ENCODE peak calls at places on chromosomes 4 and X, in nine cellular contexts. P is HepG2; U is psoas muscle; C is body of pancreas; W is CD8-positive, alpha-beta T cell; N is breast epithelium; B is fibroblast of lung; S is stomach; R is ovary. F is an unnamed sample.

GRCh38 chrX:49915352-49916222 is 6.8 kb upstream of the CLCN5 start:
- DNase-seq in S (peak; percentile 50), C (peak; percentile 60), N (no peak), P (peak; percentile 33), U (no peak), B (peak; percentile 35), W (peak; percentile 5), R (peak; percentile 35), F (no peak)

GRCh38 chr4:37671072-37671471 is 15.1 kb downstream of the RELL1 start:
- DNase-seq in W (no peak), B (no peak), S (no peak), U (no peak), P (no peak), N (no peak), R (no peak), C (no peak), F (no peak)

GRCh38 chrX:150508461-150509367 is 59.7 kb upstream of the MTM1 start:
- DNase-seq in N (no peak), S (peak; percentile 65), C (peak; percentile 86), B (peak; percentile 21), W (no peak), U (peak; percentile 43), R (peak; percentile 82), P (no peak), F (peak; percentile 76)

GRCh38 chr4:1336079-1336478 is 10.9 kb upstream of the UVSSA start:
- DNase-seq in U (no peak), W (no peak), N (no peak), S (no peak), P (peak; percentile 66), R (no peak), C (no peak), B (peak; percentile 20), F (no peak)

GRCh38 chr4:69759189-69759604 is 1.2 kb downstream of the SULT1B1 start:
- DNase-seq in W (no peak), C (no peak), R (no peak), N (no peak), P (no peak), S (no peak), B (no peak), U (no peak), F (no peak)

GRCh38 chr4:85603437-85604336 is 128.7 kb downstream of the ARHGAP24 start:
- DNase-seq in N (no peak), C (no peak), S (no peak), W (no peak), R (no peak), B (peak; percentile 13), U (no peak), P (no peak), F (no peak)

GRCh38 chrX:107449490-107450175 is at the start of gene FRMPD3:
- DNase-seq in U (no peak), W (no peak), B (no peak), C (no peak), S (no peak), R (peak; percentile 32), N (no peak), P (no peak), F (no peak)

GRCh38 chr4:56123051-56123450 is 174.3 kb downstream of the CEP135 start:
- DNase-seq in S (no peak), U (no peak), P (no peak), N (no peak), W (no peak), C (no peak), R (no peak), B (no peak), F (no peak)

GRCh38 chrX:83469551-83469950 is 38.5 kb upstream of the POU3F4 start:
- DNase-seq in P (peak; percentile 6), R (no peak), S (peak; percentile 25), W (no peak), C (no peak), N (no peak), U (no peak), B (peak; percentile 16), F (no peak)

GRCh38 chr4:39354178-39354503 is 12.0 kb downstream of the RFC1 start:
- DNase-seq in W (no peak), P (no peak), N (no peak), C (no peak), U (no peak), R (no peak), S (no peak), B (peak; percentile 1), F (no peak)

GRCh38 chrX:113384628-113385027 is 544.0 kb upstream of the AMOT start:
- DNase-seq in C (no peak), N (no peak), U (no peak), P (no peak), R (no peak), B (peak; percentile 90), S (no peak), W (no peak), F (no peak)

GRCh38 chr4:1211371-1211770 is 37.6 kb downstream of the CTBP1 start:
- DNase-seq in R (no peak), B (no peak), N (no peak), U (no peak), C (no peak), W (no peak), S (no peak), P (no peak), F (no peak)

GRCh38 chrX:29699214-29699613 is 516.1 kb upstream of the MAGEB2 start:
- DNase-seq in U (no peak), R (no peak), N (no peak), W (no peak), S (no peak), C (no peak), B (no peak), P (no peak), F (no peak)

GRCh38 chr4:81651500-81651899 is 179.8 kb upstream of the RASGEF1B start:
- DNase-seq in U (no peak), N (no peak), R (no peak), S (no peak), B (peak; percentile 46), W (no peak), P (no peak), C (no peak), F (no peak)

GRCh38 chrX:41382699-41383645 is 49.0 kb downstream of the DDX3X start:
- DNase-seq in U (no peak), R (no peak), B (peak; percentile 33), N (no peak), P (no peak), S (no peak), C (no peak), W (no peak), F (no peak)

GRCh38 chr4:3529363-3529762 is 2.9 kb downstream of the LRPAP1 start:
- DNase-seq in B (no peak), R (no peak), N (no peak), C (no peak), P (no peak), W (no peak), U (peak; percentile 51), S (no peak), F (no peak)

GRCh38 chr4:158996669-158997074 is 106.2 kb upstream of the RAPGEF2 start:
- DNase-seq in W (no peak), P (no peak), C (no peak), N (no peak), U (no peak), B (peak; percentile 98), R (no peak), S (no peak), F (no peak)

GRCh38 chrX:147570483-147570882 is 341.2 kb upstream of the FMR1 start:
- DNase-seq in P (no peak), R (no peak), U (no peak), C (no peak), S (no peak), B (no peak), W (no peak), N (no peak), F (no peak)
- TF ChIP-seq CTCF in P (no peak), R (no peak), U (no peak), C (no peak), S (no peak), B (no peak), W (no peak), N (no peak), F (no peak)

GRCh38 chr4:105588252-105588651 is 35.8 kb downstream of the ARHGEF38 start:
- DNase-seq in P (no peak), B (no peak), U (no peak), S (no peak), R (no peak), N (no peak), W (no peak), C (no peak), F (no peak)

GRCh38 chr4:105586638-105587328 is 34.4 kb downstream of the ARHGEF38 start:
- DNase-seq in P (no peak), S (no peak), N (no peak), W (no peak), R (no peak), C (no peak), U (no peak), B (no peak), F (no peak)

DNA sequence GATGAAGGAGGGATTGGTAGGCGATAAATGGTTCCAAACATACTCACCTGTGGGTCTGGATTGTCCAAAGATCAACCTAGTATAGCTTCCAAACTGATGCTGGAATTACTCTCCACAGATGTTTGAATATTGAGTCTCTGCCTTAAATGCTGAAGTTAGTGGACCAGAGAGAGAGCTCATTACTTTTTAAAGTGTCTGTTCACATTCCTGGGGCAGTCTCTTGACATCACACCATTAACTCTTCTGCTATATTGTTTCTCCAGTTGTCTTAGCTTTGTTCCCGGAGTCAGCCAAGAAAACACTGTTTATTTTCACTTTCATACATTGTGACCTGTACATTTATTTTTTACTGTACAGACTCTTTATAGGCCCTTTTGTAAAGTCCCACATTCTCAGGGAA is 35.4 kb downstream of the ARHGEF38 start:
- DNase-seq in S (no peak), N (no peak), R (no peak), U (no peak), W (no peak), P (no peak), B (no peak), C (no peak), F (no peak)
- H3K27ac ChIP-seq in S (peak overlapping the region; percentile 68), N (peak overlapping the region; percentile 50), R (no peak overlapping the region), U (no peak overlapping the region), W (no peak overlapping the region), P (no peak overlapping the region), B (no peak overlapping the region), C (peak overlapping the region; percentile 67), F (no peak overlapping the region)

GRCh38 chrX:39894626-39895025 is 203.1 kb downstream of the BCOR start:
- DNase-seq in W (no peak), C (peak; percentile 62), P (no peak), S (peak; percentile 33), R (no peak), B (no peak), U (no peak), N (no peak), F (no peak)
- H3K4me1 ChIP-seq in W (peaks cover 10% of the 10 kb centered on the region), C (peaks cover 29% of the 10 kb centered on the region), P (peaks cover 9% of the 10 kb centered on the region), S (peaks cover 19% of the 10 kb centered on the region), R (peaks cover 2% of the 10 kb centered on the region), B (peaks cover 4% of the 10 kb centered on the region), U (peaks cover 4% of the 10 kb centered on the region), N (no peaks in the 10 kb centered on the region), F (peaks cover 24% of the 10 kb centered on the region)

DNA sequence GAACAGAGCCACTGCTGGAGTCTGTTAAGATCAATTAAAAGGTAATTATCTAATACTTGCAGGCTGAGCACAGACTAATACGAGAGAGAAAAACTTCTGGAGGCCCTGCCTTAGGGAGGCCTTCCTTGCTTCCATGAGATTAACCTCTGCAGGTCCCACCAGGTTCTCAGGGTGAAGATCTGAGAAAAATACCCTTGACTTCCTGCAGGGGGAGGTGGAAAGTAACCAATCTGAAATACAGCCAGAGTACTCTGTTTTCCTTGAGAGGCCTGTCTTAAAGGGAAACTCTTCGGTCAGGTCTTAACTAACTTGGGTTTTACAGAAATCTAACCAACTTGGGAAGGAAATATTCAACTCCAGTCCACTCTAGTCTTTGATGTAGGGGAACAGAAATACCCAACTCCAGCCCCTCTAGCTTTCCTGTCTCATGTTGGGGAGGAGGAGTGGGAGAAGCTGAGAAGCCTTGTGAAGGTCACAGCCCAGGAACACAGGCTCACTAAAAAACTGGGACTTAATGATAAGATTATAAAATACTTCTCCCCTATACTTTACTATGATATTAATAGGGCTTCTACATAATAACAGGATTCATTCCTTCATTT is 77.1 kb downstream of the TBCK start:
- DNase-seq in P (peak; percentile 61), S (no peak), W (no peak), B (peak; percentile 13), C (no peak), R (no peak), N (no peak), U (no peak), F (no peak)
- TF ChIP-seq CTCF in P (peak; percentile 68), S (peak; percentile 40), W (peak; percentile 58), B (peak; percentile 67), C (peak; percentile 38), R (no peak), N (peak; percentile 61), U (peak; percentile 37), F (peak; percentile 64)